ENCODE peak calls at places on chromosomes 13 and 19, in nine cellular contexts. G, M, I, T, P, B, R, H and F are unnamed samples.

GRCh38 chr13:29140277-29140676 is 320.1 kb downstream of the MTUS2 start:
- DNase-seq in G (no peak), M (no peak), I (no peak), T (no peak), P (no peak), B (no peak), R (no peak), H (no peak), F (no peak)

GRCh38 chr19:47447470-47448359 is 24.0 kb downstream of the SLC8A2 start:
- DNase-seq in G (peak), M (peak), I (no peak), T (no peak), P (peak), B (no peak), R (peak), H (no peak), F (peak)

GRCh38 chr19:35249146-35249847 is 495 bp downstream of the LSR start:
- DNase-seq in G (no peak), M (no peak), I (peak), T (no peak), P (no peak), B (no peak), R (peak), H (no peak), F (no peak)

GRCh38 chr13:95784161-95784880 is 107.4 kb downstream of the DNAJC3 start:
- DNase-seq in G (peak), M (no peak), I (no peak), T (no peak), P (no peak), B (no peak), R (no peak), H (no peak), F (no peak)

GRCh38 chr19:47197141-47197540 is 33.9 kb downstream of the BBC3 start:
- DNase-seq in G (no peak), M (no peak), I (no peak), T (no peak), P (no peak), B (no peak), R (no peak), H (no peak), F (no peak)

GRCh38 chr13:100765021-100765420 is 90.4 kb upstream of the TMTC4 start:
- DNase-seq in G (no peak), M (no peak), I (no peak), T (no peak), P (no peak), B (no peak), R (no peak), H (no peak), F (peak)

GRCh38 chr19:45670670-45671453 is 2.8 kb downstream of the GIPR start:
- DNase-seq in G (peak), M (peak), I (no peak), T (no peak), P (peak), B (peak), R (peak), H (peak), F (peak)

GRCh38 chr13:36130542-36131214 is 504 bp downstream of the DCLK1 start:
- DNase-seq in G (no peak), M (peak), I (no peak), T (peak), P (no peak), B (peak), R (no peak), H (no peak), F (peak)

GRCh38 chr13:52925775-52926285 is 77.4 kb upstream of the PCDH8 start:
- DNase-seq in G (no peak), M (no peak), I (no peak), T (no peak), P (no peak), B (no peak), R (no peak), H (no peak), F (no peak)

GRCh38 chr13:41019027-41019487 is at the start of gene ELF1:
- DNase-seq in G (peak), M (no peak), I (no peak), T (peak), P (peak), B (no peak), R (peak), H (peak), F (no peak)

GRCh38 chr13:101757446-101758039 is 305.1 kb downstream of the ITGBL1 start:
- DNase-seq in G (peak), M (no peak), I (no peak), T (no peak), P (no peak), B (no peak), R (no peak), H (no peak), F (no peak)

GRCh38 chr19:55255618-55256423 is 3.0 kb downstream of the PPP6R1 start:
- DNase-seq in G (peak), M (no peak), I (no peak), T (no peak), P (peak), B (no peak), R (peak), H (peak), F (no peak)

GRCh38 chr19:42270346-42271044 is 1.4 kb downstream of the CIC start:
- DNase-seq in G (peak), M (no peak), I (no peak), T (no peak), P (peak), B (peak), R (peak), H (no peak), F (peak)

GRCh38 chr19:7346488-7346971 is 2.2 kb upstream of the ARHGEF18 start:
- DNase-seq in G (no peak), M (no peak), I (no peak), T (no peak), P (no peak), B (peak), R (no peak), H (no peak), F (no peak)

GRCh38 chr13:38662362-38662761 is 24.5 kb upstream of the FREM2 start:
- DNase-seq in G (no peak), M (no peak), I (no peak), T (no peak), P (no peak), B (no peak), R (no peak), H (no peak), F (no peak)

GRCh38 chr13:64936879-64937278 is 2293.3 kb downstream of the PCDH9 start:
- DNase-seq in G (no peak), M (no peak), I (no peak), T (no peak), P (no peak), B (no peak), R (no peak), H (no peak), F (no peak)

GRCh38 chr19:55579766-55580621 is 654 bp downstream of the ZNF579 start:
- DNase-seq in G (peak), M (peak), I (no peak), T (no peak), P (no peak), B (no peak), R (no peak), H (no peak), F (no peak)

GRCh38 chr13:32075150-32075851 is 43.7 kb downstream of the FRY start:
- DNase-seq in G (no peak), M (no peak), I (no peak), T (no peak), P (no peak), B (no peak), R (no peak), H (no peak), F (no peak)

GRCh38 chr19:14114854-14115253 is 2.7 kb downstream of the PRKACA start:
- DNase-seq in G (peak), M (peak), I (no peak), T (no peak), P (peak), B (peak), R (peak), H (no peak), F (peak)

GRCh38 chr19:24053601-24054000 is 33.4 kb upstream of the ZNF254 start:
- DNase-seq in G (no peak), M (no peak), I (no peak), T (no peak), P (no peak), B (no peak), R (no peak), H (no peak), F (no peak)

GRCh38 chr13:23432589-23432988 is 913 bp downstream of the SACS start:
- DNase-seq in G (no peak), M (no peak), I (peak), T (no peak), P (no peak), B (no peak), R (no peak), H (no peak), F (no peak)

GRCh38 chr19:51059715-51060114 is 5.2 kb downstream of the KLK13 start:
- DNase-seq in G (no peak), M (no peak), I (no peak), T (no peak), P (peak), B (no peak), R (no peak), H (no peak), F (no peak)

GRCh38 chr19:53101518-53101917 is 1.7 kb downstream of the ZNF160 start:
- DNase-seq in G (no peak), M (no peak), I (no peak), T (no peak), P (no peak), B (no peak), R (no peak), H (no peak), F (no peak)

GRCh38 chr13:40178130-40178529 is 488.3 kb downstream of the FOXO1 start:
- DNase-seq in G (no peak), M (no peak), I (no peak), T (no peak), P (no peak), B (no peak), R (no peak), H (no peak), F (no peak)

GRCh38 chr13:55244991-55245644 is 1895.6 kb upstream of the PRR20A start:
- DNase-seq in G (peak), M (peak), I (no peak), T (no peak), P (no peak), B (no peak), R (no peak), H (no peak), F (no peak)

GRCh38 chr13:74930402-74931165 is 551.4 kb downstream of the TBC1D4 start:
- DNase-seq in G (no peak), M (no peak), I (no peak), T (no peak), P (no peak), B (no peak), R (no peak), H (no peak), F (no peak)

DNA sequence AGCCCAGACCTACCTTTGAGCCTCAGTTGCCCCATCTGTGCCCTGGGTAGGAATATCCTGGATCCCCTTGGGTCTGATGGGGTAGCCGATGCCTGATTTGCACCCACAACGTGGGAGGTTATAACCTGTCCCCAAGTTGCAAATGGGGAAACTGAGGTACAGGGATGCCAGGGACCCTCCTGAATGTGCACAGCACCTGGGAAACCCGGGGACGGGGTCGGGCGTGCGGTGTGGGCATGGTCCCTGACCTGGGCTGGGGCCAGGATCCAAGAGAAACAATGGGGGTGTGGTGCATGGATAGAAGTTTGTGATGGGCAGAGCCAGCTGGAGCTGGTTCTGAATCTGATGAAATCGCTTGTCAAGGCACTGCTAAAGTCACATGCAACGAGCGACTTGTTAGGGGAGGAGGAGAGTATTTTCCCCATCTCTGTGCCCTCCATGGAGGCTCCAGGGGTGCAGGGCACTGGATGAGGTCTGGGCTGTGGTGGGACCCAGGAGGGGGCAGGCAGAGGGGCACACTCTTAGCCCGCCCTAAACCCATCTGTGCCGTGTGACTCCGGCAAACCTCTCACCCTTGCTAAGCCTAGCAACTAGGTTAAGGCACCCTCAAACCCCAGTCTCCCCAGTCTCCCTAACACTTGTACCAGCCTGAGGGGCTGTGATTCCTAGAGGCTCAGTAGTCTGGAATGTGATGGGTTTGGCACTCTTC is 739 bp downstream of the GDF15 start:
- DNase-seq in G (peak), M (no peak), I (no peak), T (peak), P (no peak), B (no peak), R (peak), H (no peak), F (peak)
- TF ChIP-seq EP300 in G (no peak), M (no peak), I (no peak), T (no peak), P (no peak), B (no peak), R (no peak), H (no peak), F (no peak)

GRCh38 chr19:19193926-19194325 is 1.9 kb downstream of the RFXANK start:
- DNase-seq in G (no peak), M (no peak), I (no peak), T (no peak), P (no peak), B (no peak), R (no peak), H (no peak), F (no peak)

GRCh38 chr19:19192910-19193423 is 909 bp downstream of the RFXANK start:
- DNase-seq in G (no peak), M (no peak), I (no peak), T (no peak), P (no peak), B (no peak), R (no peak), H (no peak), F (no peak)

GRCh38 chr19:19186742-19187141 is 5.2 kb downstream of the BORCS8 start:
- DNase-seq in G (no peak), M (no peak), I (no peak), T (no peak), P (no peak), B (no peak), R (no peak), H (no peak), F (no peak)

GRCh38 chr19:19191920-19192882 is at the start of the genes BORCS8 and RFXANK:
- DNase-seq in G (peak), M (peak), I (peak), T (peak), P (peak), B (peak), R (peak), H (peak), F (peak)
- TF ChIP-seq CTCF in G (no peak), M (no peak), I (no peak), T (no peak), P (no peak), B (no peak), R (no peak), H (no peak), F (no peak)

GRCh38 chr19:33227242-33227650 is 1.6 kb upstream of the SLC7A10 start:
- DNase-seq in G (no peak), M (no peak), I (no peak), T (no peak), P (no peak), B (no peak), R (no peak), H (no peak), F (peak)
- TF ChIP-seq EP300 in G (no peak), M (no peak), I (no peak), T (no peak), P (no peak), B (no peak), R (no peak), H (no peak), F (no peak)

DNA sequence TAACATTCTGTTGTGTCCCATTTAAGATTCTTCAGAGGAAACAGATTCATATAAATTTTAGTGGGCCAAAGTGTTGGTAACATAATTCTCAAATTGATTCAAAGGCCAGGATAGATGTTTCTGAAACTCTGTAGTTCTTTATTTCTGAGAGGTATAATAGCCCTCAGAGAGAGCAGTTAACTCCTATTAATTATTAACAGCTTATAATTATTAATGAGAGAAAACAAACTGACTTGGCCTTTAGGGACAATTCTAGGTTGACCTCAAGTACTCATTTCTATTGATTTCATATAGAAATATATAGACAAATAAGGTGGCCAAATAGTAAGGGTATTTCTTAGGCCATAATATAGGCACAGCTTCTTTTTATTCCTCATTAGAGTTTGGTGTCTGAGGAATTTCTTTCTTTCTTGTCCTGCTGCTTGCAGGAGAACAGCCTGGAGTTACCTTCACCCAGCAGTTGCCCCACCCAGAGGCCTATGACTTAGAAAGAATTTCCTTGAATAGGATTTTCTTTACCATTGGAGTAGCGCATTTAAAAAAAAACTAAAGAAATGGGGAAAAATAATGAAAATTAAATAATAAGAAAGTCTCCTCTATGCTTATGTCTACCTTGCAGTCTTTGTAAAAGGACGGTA is 1430.1 kb upstream of the SPRY2 start:
- DNase-seq in G (no peak), M (no peak), I (no peak), T (no peak), P (no peak), B (no peak), R (no peak), H (no peak), F (no peak)
- TF ChIP-seq CTCF in G (no peak), M (no peak), I (no peak), T (no peak), P (no peak), B (no peak), R (no peak), H (no peak), F (no peak)